ENCODE peak calls at places on chromosome 2, in four cellular contexts. E is lung, O is fibroblast of lung, H is thoracic aorta. Z is an unnamed sample.

GRCh38 chr2:70580352-70580751 is 26.7 kb upstream of the TGFA start:
- DNase-seq in O (no peak), E (no peak), H (no peak), Z (no peak)

GRCh38 chr2:174595904-174596397 is 1.7 kb downstream of the WIPF1 start:
- DNase-seq in O (no peak), H (no peak), E (no peak), Z (no peak)

GRCh38 chr2:102449370-102449974 is 23.6 kb upstream of the SLC9A4 start:
- DNase-seq in E (peak), O (peak), H (no peak), Z (no peak)

GRCh38 chr2:168116448-168116847 is 130.9 kb downstream of the STK39 start:
- DNase-seq in H (no peak), E (no peak), O (peak), Z (no peak)

GRCh38 chr2:84556190-84556589 is 39.9 kb downstream of the DNAH6 start:
- DNase-seq in E (no peak), H (no peak), O (no peak), Z (no peak)

GRCh38 chr2:163655672-163656071 is 80.1 kb downstream of the FIGN start:
- DNase-seq in O (no peak), H (no peak), E (no peak), Z (no peak)

GRCh38 chr2:218221015-218221414 is 4.0 kb downstream of the ARPC2 start:
- DNase-seq in E (no peak), O (no peak), H (no peak), Z (no peak)

GRCh38 chr2:46657042-46657504 is 177.7 kb downstream of the TMEM247 start:
- DNase-seq in E (peak), O (peak), H (no peak), Z (no peak)

GRCh38 chr2:129872438-129872837 is 107.0 kb upstream of the RAB6C start:
- DNase-seq in E (no peak), H (no peak), O (no peak), Z (no peak)

GRCh38 chr2:96116424-96116878 is at the start of gene ADRA2B:
- DNase-seq in E (peak), H (no peak), O (no peak), Z (no peak)

GRCh38 chr2:37599688-37600525 is 71.5 kb downstream of the CDC42EP3 start:
- DNase-seq in E (no peak), H (no peak), O (no peak), Z (no peak)

GRCh38 chr2:233832869-233833812 is 21.2 kb downstream of the HJURP start:
- DNase-seq in H (no peak), O (peak), E (no peak), Z (no peak)

GRCh38 chr2:201194097-201194496 is 11.2 kb downstream of the CASP10 start:
- DNase-seq in E (no peak), H (no peak), O (no peak), Z (no peak)

GRCh38 chr2:103823847-103824246 is 1030.1 kb upstream of the POU3F3 start:
- DNase-seq in E (no peak), H (no peak), O (no peak), Z (no peak)

GRCh38 chr2:32284321-32284720 is 6.6 kb downstream of the YIPF4 start:
- DNase-seq in O (no peak), E (no peak), H (no peak), Z (no peak)

GRCh38 chr2:37566517-37566961 is 104.9 kb downstream of the CDC42EP3 start:
- DNase-seq in O (peak), E (no peak), H (no peak), Z (no peak)

GRCh38 chr2:86703704-86704370 is 16.3 kb upstream of the RMND5A start:
- DNase-seq in O (peak), H (no peak), E (no peak), Z (no peak)

GRCh38 chr2:208189782-208190181 is at the start of gene C2orf80:
- DNase-seq in H (no peak), O (no peak), E (no peak), Z (no peak)

GRCh38 chr2:61469424-61470121 is 1.3 kb downstream of the USP34 start:
- DNase-seq in O (peak), H (no peak), E (no peak), Z (no peak)

GRCh38 chr2:127859712-127860085 is 1.7 kb upstream of the POLR2D start:
- DNase-seq in H (no peak), O (no peak), E (peak), Z (peak)

GRCh38 chr2:207107551-207107950 is 58.2 kb downstream of the KLF7 start:
- DNase-seq in H (no peak), O (no peak), E (no peak), Z (no peak)

GRCh38 chr2:241803387-241804325 is 5.3 kb upstream of the NEU4 start:
- DNase-seq in E (no peak), O (peak), H (no peak), Z (no peak)

GRCh38 chr2:239498576-239498975 is 97.8 kb upstream of the HDAC4 start:
- DNase-seq in E (no peak), O (no peak), H (no peak), Z (no peak)

GRCh38 chr2:159228006-159228655 is 58.4 kb downstream of the WDSUB1 start:
- DNase-seq in E (no peak), O (no peak), H (no peak), Z (no peak)

GRCh38 chr2:70188460-70188859 is 2.4 kb downstream of the C2orf42 start:
- DNase-seq in O (no peak), E (no peak), H (no peak), Z (no peak)

GRCh38 chr2:207403141-207403540 is 126.6 kb upstream of the CREB1 start:
- DNase-seq in E (no peak), H (no peak), O (no peak), Z (no peak)

DNA sequence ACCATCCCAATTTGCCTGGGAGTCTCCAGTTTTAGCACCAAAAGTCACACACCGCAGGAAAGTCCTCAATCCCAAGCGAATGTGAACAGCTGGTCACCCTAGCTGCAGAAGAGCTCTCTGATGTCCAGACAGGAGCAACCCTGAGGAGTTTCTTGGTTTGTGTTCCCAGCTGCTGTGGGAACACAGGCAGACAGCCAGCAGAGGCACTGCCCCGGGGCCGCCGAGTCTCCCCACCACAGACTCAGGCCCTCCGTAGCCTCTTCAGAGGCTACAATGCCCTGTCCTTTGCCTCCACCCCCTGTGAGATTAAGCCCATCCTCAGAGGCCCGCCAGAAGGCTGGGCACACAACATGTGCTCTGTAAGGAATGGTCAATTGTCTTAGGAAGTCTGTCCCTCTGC is 111.5 kb downstream of the TTC32 start:
- DNase-seq in O (no peak), E (no peak), H (no peak), Z (no peak)
- TF ChIP-seq CTCF in O (no peak), E (no peak), H (no peak), Z (no peak)

GRCh38 chr2:82230406-82230805 is 1925.9 kb upstream of the LRRTM1 start:
- DNase-seq in E (no peak), O (no peak), H (no peak), Z (no peak)

DNA sequence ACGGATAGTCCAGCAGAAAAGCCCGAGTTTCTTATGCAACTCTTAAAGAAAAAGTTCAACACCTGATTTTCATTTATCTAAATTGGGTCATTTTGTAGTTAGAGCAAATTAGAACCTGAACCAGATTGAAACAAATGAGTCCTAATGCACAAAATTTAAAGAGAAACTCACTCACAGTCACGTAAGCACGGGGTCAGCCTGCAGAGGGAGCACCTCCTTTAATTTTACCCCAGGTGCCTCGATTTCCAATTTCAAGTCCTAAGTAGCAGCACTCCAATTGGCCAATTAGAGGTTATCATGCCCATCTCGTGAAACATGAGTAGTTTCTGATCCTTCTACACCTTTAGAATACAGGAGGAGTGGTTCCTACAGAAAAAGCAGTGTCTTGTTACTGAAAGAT is 1929.7 kb upstream of the LRRTM1 start:
- DNase-seq in E (no peak), H (no peak), O (no peak), Z (no peak)
- TF ChIP-seq CTCF in E (no peak), H (no peak), O (no peak), Z (peak)

GRCh38 chr2:191222952-191223351 is 22.3 kb upstream of the MYO1B start:
- DNase-seq in O (no peak), H (no peak), E (no peak), Z (no peak)

GRCh38 chr2:191225126-191225525 is 20.1 kb upstream of the MYO1B start:
- DNase-seq in E (no peak), O (no peak), H (no peak), Z (no peak)

GRCh38 chr2:191226196-191226595 is 19.0 kb upstream of the MYO1B start:
- DNase-seq in H (no peak), E (no peak), O (peak), Z (no peak)

GRCh38 chr2:191228333-191228732 is 16.9 kb upstream of the MYO1B start:
- DNase-seq in O (no peak), E (no peak), H (no peak), Z (no peak)

GRCh38 chr2:191225690-191226089 is 19.5 kb upstream of the MYO1B start:
- DNase-seq in O (no peak), E (no peak), H (no peak), Z (no peak)
- TF ChIP-seq CTCF in O (no peak), E (no peak), H (no peak), Z (no peak)

GRCh38 chr2:59462418-59463197 is 1090.8 kb downstream of the BCL11A start:
- DNase-seq in O (no peak), E (no peak), H (no peak), Z (no peak)
- TF ChIP-seq CTCF in O (no peak), E (no peak), H (no peak), Z (no peak)

DNA sequence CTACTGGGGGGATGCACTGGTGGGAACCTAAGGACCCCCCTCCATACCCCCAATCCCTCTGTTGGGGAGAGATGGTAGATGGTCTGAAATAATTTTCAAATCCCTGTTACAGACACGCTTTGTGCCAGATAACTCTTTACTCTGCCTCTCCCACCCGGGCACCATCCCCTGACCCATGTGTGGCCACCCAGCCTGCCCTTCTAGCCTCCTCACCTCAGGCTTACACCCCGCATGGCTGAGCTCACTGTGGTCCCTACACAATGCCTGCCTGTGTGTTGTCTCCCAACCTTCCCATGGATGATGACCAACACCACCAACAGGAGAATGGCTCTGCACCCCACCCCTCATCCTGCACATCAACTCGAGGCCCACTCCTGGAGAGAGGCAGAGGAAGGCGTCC is 15.0 kb downstream of the SPEG start:
- DNase-seq in H (no peak), E (no peak), O (no peak), Z (no peak)
- TF ChIP-seq CTCF in H (no peak), E (no peak), O (no peak), Z (no peak)

GRCh38 chr2:68293024-68293423 is 26.7 kb downstream of the CNRIP1 start:
- DNase-seq in O (no peak), E (no peak), H (no peak), Z (no peak)

GRCh38 chr2:68295523-68295922 is 24.2 kb downstream of the CNRIP1 start:
- DNase-seq in E (no peak), O (no peak), H (no peak), Z (no peak)

GRCh38 chr2:68294913-68295312 is 24.8 kb downstream of the CNRIP1 start:
- DNase-seq in H (no peak), E (no peak), O (no peak), Z (no peak)

GRCh38 chr2:68292108-68292710 is 27.5 kb downstream of the CNRIP1 start:
- DNase-seq in O (peak), H (no peak), E (no peak), Z (no peak)

GRCh38 chr2:68294187-68294586 is 25.6 kb downstream of the CNRIP1 start:
- DNase-seq in H (no peak), E (no peak), O (no peak), Z (no peak)
- TF ChIP-seq CTCF in H (no peak), E (no peak), O (no peak), Z (peak)